ENCODE peak calls at places on chromosomes 12 and 14, in nine cellular contexts. O, W, U, A, E, M, R, V and D are unnamed samples.

GRCh38 chr14:64444984-64445845 is 20.1 kb upstream of the AKAP5 start:
- DNase-seq in R (no peak), E (peak), M (no peak), A (no peak), V (peak), O (peak), W (peak), U (no peak), D (peak)

GRCh38 chr12:14691560-14691959 is 4.8 kb downstream of the GUCY2C start:
- DNase-seq in O (no peak), A (no peak), V (no peak), W (no peak), E (no peak), U (no peak), M (no peak), R (no peak), D (no peak)

GRCh38 chr14:68420354-68420753 is 372.5 kb downstream of the ZFP36L1 start:
- DNase-seq in U (no peak), E (no peak), W (no peak), O (no peak), V (no peak), M (no peak), A (no peak), R (no peak), D (no peak)

GRCh38 chr14:38016497-38016896 is 191.2 kb upstream of the SSTR1 start:
- DNase-seq in V (no peak), W (no peak), O (no peak), M (no peak), A (no peak), U (no peak), R (no peak), E (no peak), D (no peak)

GRCh38 chr14:75636100-75636692 is 24.5 kb downstream of the ERG28 start:
- DNase-seq in W (peak), R (no peak), U (no peak), A (no peak), M (no peak), E (no peak), V (no peak), O (no peak), D (peak)

GRCh38 chr12:20477691-20478090 is 109.4 kb downstream of the PDE3A start:
- DNase-seq in U (no peak), R (no peak), O (no peak), A (no peak), M (no peak), E (no peak), W (peak), V (no peak), D (peak)

GRCh38 chr12:26317942-26318565 is 122.7 kb downstream of the SSPN start:
- DNase-seq in M (no peak), W (peak), U (no peak), A (no peak), V (no peak), O (peak), E (peak), R (no peak), D (peak)

GRCh38 chr14:79708991-79709390 is 502.3 kb downstream of the DIO2 start:
- DNase-seq in E (no peak), R (no peak), A (no peak), U (no peak), V (no peak), M (no peak), O (peak), W (peak), D (no peak)

GRCh38 chr12:3150308-3150670 is 73.1 kb downstream of the TSPAN9 start:
- DNase-seq in M (no peak), O (no peak), R (no peak), A (no peak), U (no peak), W (no peak), E (no peak), V (no peak), D (no peak)

GRCh38 chr12:3473844-3474243 is 17.2 kb upstream of the PRMT8 start:
- DNase-seq in O (no peak), U (no peak), E (no peak), M (no peak), V (no peak), R (no peak), W (no peak), A (no peak), D (no peak)

GRCh38 chr14:23640524-23641141 is 4.5 kb downstream of the DHRS2 start:
- DNase-seq in R (peak), W (peak), M (no peak), E (no peak), A (no peak), V (no peak), U (no peak), O (peak), D (peak)

GRCh38 chr14:80188571-80188970 is 22.7 kb downstream of the DIO2 start:
- DNase-seq in U (no peak), M (no peak), R (no peak), W (no peak), O (no peak), V (no peak), E (no peak), A (no peak), D (no peak)

GRCh38 chr14:31243860-31244259 is 36.3 kb upstream of the HECTD1 start:
- DNase-seq in M (no peak), V (peak), A (no peak), E (no peak), O (peak), W (no peak), R (no peak), U (no peak), D (no peak)

GRCh38 chr14:105411017-105411941 is 8.3 kb upstream of the MTA1 start:
- DNase-seq in E (no peak), U (no peak), A (peak), O (peak), M (peak), W (peak), V (no peak), R (no peak), D (peak)

GRCh38 chr14:52399886-52400599 is 85.9 kb downstream of the PTGER2 start:
- DNase-seq in E (no peak), U (no peak), O (peak), A (no peak), W (peak), M (no peak), R (no peak), V (no peak), D (peak)